ENCODE peak calls at places on chromosomes 16 and 17, in four cellular contexts. H is mesenchymal stem cell, E is mesendoderm, P is psoas muscle. Z is an unnamed sample.

GRCh38 chr17:59311051-59311468 is 20.4 kb upstream of the YPEL2 start:
- DNase-seq in H (peak), E (peak), P (no peak), Z (no peak)

GRCh38 chr17:13776027-13776551 is 174.4 kb upstream of the HS3ST3A1 start:
- DNase-seq in H (peak), E (no peak), P (no peak), Z (no peak)

GRCh38 chr16:66493490-66494401 is 56.2 kb downstream of the TK2 start:
- DNase-seq in P (no peak), H (no peak), E (no peak), Z (no peak)

GRCh38 chr17:36024440-36024839 is 6.7 kb upstream of the CCL23 start:
- DNase-seq in H (no peak), P (no peak), E (no peak), Z (no peak)

GRCh38 chr16:23302045-23302956 is at the start of gene SCNN1B:
- DNase-seq in P (no peak), H (no peak), E (peak), Z (peak)

GRCh38 chr17:28072935-28073533 is 30.6 kb downstream of the NLK start:
- DNase-seq in H (no peak), E (no peak), P (no peak), Z (no peak)

GRCh38 chr16:88839026-88839529 is 17.7 kb downstream of the GALNS start:
- DNase-seq in H (no peak), E (peak), P (no peak), Z (no peak)

GRCh38 chr17:17682737-17683675 is 1.7 kb downstream of the RAI1 start:
- DNase-seq in P (peak), H (peak), E (peak), Z (peak)

GRCh38 chr16:87684106-87684677 is 81.6 kb downstream of the KLHDC4 start:
- DNase-seq in P (no peak), E (no peak), H (no peak), Z (no peak)

GRCh38 chr16:1932050-1933028 is 10.7 kb downstream of the MSRB1 start:
- DNase-seq in E (peak), H (no peak), P (no peak), Z (no peak)

GRCh38 chr16:1929578-1930337 is 11.5 kb upstream of the HS3ST6 start:
- DNase-seq in H (peak), P (peak), E (peak), Z (peak)

GRCh38 chr16:1930338-1930720 is 12.1 kb upstream of the HS3ST6 start:
- DNase-seq in P (no peak), E (no peak), H (no peak), Z (no peak)

GRCh38 chr16:1926223-1926718 is 8.1 kb upstream of the HS3ST6 start:
- DNase-seq in H (no peak), P (no peak), E (peak), Z (no peak)

GRCh38 chr16:1929105-1929504 is 10.9 kb upstream of the HS3ST6 start:
- DNase-seq in P (no peak), H (no peak), E (no peak), Z (no peak)
- H3K27ac ChIP-seq in P (peak), H (no peak), E (no peak), Z (peak)

GRCh38 chr17:77366558-77367245 is 225.9 kb downstream of the SEC14L1 start:
- DNase-seq in P (peak), E (no peak), H (peak), Z (no peak)
- H3K27ac ChIP-seq in P (peak), E (no peak), H (peak), Z (no peak)

DNA sequence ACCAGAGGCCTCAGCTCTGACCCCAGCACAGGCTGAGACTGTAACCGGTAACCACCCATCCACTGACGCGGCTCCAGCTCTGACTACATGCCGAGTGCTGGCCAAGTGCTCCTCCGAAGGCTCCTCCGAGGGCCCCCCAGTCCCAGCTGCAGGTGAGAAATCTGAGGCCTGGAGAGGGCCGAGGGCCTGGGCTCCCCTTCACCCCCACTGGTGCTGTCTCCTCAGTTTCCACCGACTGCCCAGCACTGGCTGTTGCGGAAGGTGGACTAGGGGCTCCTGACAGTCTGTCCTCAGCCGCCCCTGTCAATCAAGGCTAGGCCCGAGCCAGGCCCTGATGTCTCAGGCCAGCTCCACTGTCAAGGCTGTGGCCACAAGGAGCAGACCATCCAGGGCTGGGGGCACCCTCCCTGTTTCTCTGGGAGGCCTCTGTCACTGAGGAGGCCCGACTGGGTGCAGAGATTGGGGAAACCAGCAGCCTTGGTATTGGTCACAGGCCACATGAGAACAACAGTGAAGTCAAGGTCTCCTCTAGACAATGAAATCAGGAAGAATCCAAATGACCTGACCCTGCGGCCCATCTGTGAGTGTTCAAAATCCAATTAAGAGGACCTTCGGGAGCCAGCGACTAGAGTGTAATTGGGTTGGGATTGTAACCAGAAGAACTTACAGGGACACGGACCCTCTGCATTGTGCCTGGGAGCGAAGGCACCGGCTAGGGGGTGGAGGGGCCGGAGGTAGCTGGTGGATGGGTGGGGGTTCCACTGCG is 5.1 kb downstream of the TMEM235 start:
- DNase-seq in H (no peak), P (no peak), E (no peak), Z (no peak)
- H3K27ac ChIP-seq in H (no peak), P (no peak), E (no peak), Z (no peak)

GRCh38 chr17:9646556-9646905 is 1.2 kb downstream of the USP43 start:
- DNase-seq in P (no peak), E (peak), H (no peak), Z (no peak)
- H3K27ac ChIP-seq in P (no peak), E (no peak), H (peak), Z (no peak)

GRCh38 chr17:66702106-66702936 is 132.6 kb upstream of the CACNG5 start:
- DNase-seq in E (no peak), P (no peak), H (peak), Z (no peak)

GRCh38 chr17:66695098-66695497 is 139.8 kb upstream of the CACNG5 start:
- DNase-seq in H (no peak), E (no peak), P (no peak), Z (no peak)

GRCh38 chr17:66701462-66701861 is 133.5 kb upstream of the CACNG5 start:
- DNase-seq in E (no peak), P (no peak), H (no peak), Z (no peak)

DNA sequence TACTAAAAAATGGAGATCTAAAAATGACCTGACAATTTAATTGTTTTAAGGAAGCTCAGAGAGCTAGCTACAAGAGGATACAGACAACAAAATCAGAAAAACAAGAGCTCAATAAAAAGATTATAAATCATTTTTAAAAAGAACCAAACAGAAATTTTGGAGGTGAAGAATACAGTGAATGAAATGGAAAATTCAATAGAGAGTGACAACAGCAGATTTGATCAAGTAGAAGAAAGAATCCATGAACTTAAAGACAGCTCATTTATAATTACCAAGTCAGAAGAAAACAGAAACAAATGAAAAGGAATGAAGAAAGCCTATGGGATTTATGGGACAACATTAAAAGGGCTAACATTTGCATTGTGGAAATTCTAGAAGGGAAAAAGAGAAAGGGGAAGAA is 136.6 kb upstream of the CACNG5 start:
- DNase-seq in H (no peak), E (no peak), P (no peak), Z (no peak)
- H3K27ac ChIP-seq in H (no peak), E (no peak), P (no peak), Z (no peak)